ENCODE peak calls at places on chromosomes 12 and 14, in ten cellular contexts. D is HS-5; W is Right ventricle myocardium superior; G is stomach; C is tibial artery; M is HuH-7.5; S is endothelial cell; I is HCT116; Y is CD8-positive, alpha-beta T cell; U is EL. H is an unnamed sample.

GRCh38 chr14:25111061-25111601 is 61.2 kb upstream of the STXBP6 start:
- DNase-seq in W (no peak), M (no peak), I (no peak), C (peak; percentile 42), S (no peak), U (peak; percentile 98), Y (no peak), D (peak; percentile 97), G (peak; percentile 49), H (no peak)

GRCh38 chr12:6840428-6841138 is at the start of gene GNB3:
- DNase-seq in I (no peak), D (no peak), W (no peak), S (no peak), Y (no peak), C (no peak), M (no peak), G (no peak), U (no peak), H (no peak)

GRCh38 chr12:57722716-57723629 is 15.6 kb downstream of the AGAP2 start:
- DNase-seq in C (no peak), S (no peak), I (no peak), G (no peak), U (no peak), W (no peak), Y (no peak), D (no peak), M (no peak), H (no peak)

GRCh38 chr14:35727764-35728163 is 81.3 kb downstream of the RALGAPA1 start:
- DNase-seq in G (no peak), W (no peak), C (no peak), M (no peak), Y (no peak), I (no peak), S (no peak), D (no peak), U (no peak), H (no peak)

GRCh38 chr12:3935078-3935477 is 61.9 kb upstream of the PARP11 start:
- DNase-seq in I (no peak), S (no peak), U (no peak), G (no peak), D (no peak), M (no peak), C (no peak), W (no peak), Y (no peak), H (no peak)

GRCh38 chr14:51087024-51087423 is 7.9 kb downstream of the TRIM9 start:
- DNase-seq in S (no peak), C (no peak), W (no peak), Y (no peak), U (peak; percentile 6), I (peak; percentile 72), M (peak; percentile 9), G (no peak), D (no peak), H (no peak)

GRCh38 chr12:3129301-3130052 is 52.3 kb downstream of the TSPAN9 start:
- DNase-seq in M (no peak), G (no peak), S (no peak), W (no peak), I (no peak), Y (no peak), C (no peak), D (peak; percentile 34), U (peak; percentile 77), H (no peak)

GRCh38 chr12:128450810-128451209 is 183.8 kb downstream of the TMEM132C start:
- DNase-seq in Y (no peak), G (no peak), S (no peak), M (no peak), C (no peak), W (no peak), U (no peak), I (no peak), D (no peak), H (no peak)

GRCh38 chr12:31897791-31898503 is 61.3 kb upstream of the RESF1 start:
- DNase-seq in S (no peak), M (no peak), G (peak; percentile 53), D (no peak), C (peak; percentile 34), U (peak; percentile 9), W (peak; percentile 62), Y (peak; percentile 36), I (peak; percentile 19), H (peak; percentile 31)

GRCh38 chr14:51658441-51659173 is 6.9 kb downstream of the FRMD6 start:
- DNase-seq in C (no peak), W (no peak), Y (no peak), I (no peak), G (no peak), S (no peak), M (no peak), D (no peak), U (no peak), H (no peak)

GRCh38 chr12:124743479-124744272 is 120.0 kb downstream of the SCARB1 start:
- DNase-seq in S (no peak), W (no peak), G (no peak), U (no peak), I (no peak), D (no peak), Y (no peak), M (no peak), C (no peak), H (no peak)

GRCh38 chr12:6084261-6084968 is 40.1 kb downstream of the VWF start:
- DNase-seq in W (no peak), S (no peak), G (no peak), Y (no peak), U (peak; percentile 76), D (no peak), C (peak; percentile 16), M (no peak), I (peak; percentile 60), H (no peak)

GRCh38 chr12:96502477-96502876 is 13.1 kb downstream of the CFAP54 start:
- DNase-seq in W (no peak), S (no peak), U (no peak), M (no peak), I (no peak), C (no peak), D (no peak), G (no peak), Y (no peak), H (no peak)

GRCh38 chr14:105095236-105095805 is 30.1 kb upstream of the GPR132 start:
- DNase-seq in I (no peak), S (no peak), Y (no peak), D (no peak), W (no peak), U (no peak), M (no peak), C (no peak), G (no peak), H (no peak)

GRCh38 chr14:29913550-29913949 is 14.1 kb downstream of the PRKD1 start:
- DNase-seq in U (no peak), S (no peak), D (no peak), Y (no peak), M (no peak), I (no peak), C (no peak), G (no peak), W (no peak), H (no peak)

GRCh38 chr12:104665296-104665695 is 208.5 kb downstream of the CHST11 start:
- DNase-seq in G (no peak), Y (no peak), U (no peak), D (no peak), M (no peak), C (no peak), I (no peak), S (no peak), W (no peak), H (no peak)

GRCh38 chr14:101947577-101947903 is 16.8 kb upstream of the DYNC1H1 start:
- DNase-seq in M (no peak), C (peak; percentile 46), G (no peak), I (no peak), S (no peak), Y (peak; percentile 64), D (no peak), U (no peak), W (no peak), H (no peak)

GRCh38 chr12:119803391-119803791 is 73.7 kb downstream of the CIT start:
- DNase-seq in C (peak; percentile 22), S (peak; percentile 36), W (peak; percentile 54), Y (no peak), I (no peak), M (no peak), D (no peak), U (no peak), G (no peak), H (no peak)

GRCh38 chr14:68124885-68125731 is 305.5 kb downstream of the RAD51B start:
- DNase-seq in G (no peak), S (no peak), D (peak; percentile 64), I (no peak), C (no peak), M (no peak), U (peak; percentile 82), W (no peak), Y (no peak), H (no peak)

GRCh38 chr12:3882896-3883564 is 9.8 kb upstream of the PARP11 start:
- DNase-seq in I (peak; percentile 4), D (no peak), M (no peak), U (peak; percentile 9), W (no peak), S (no peak), Y (no peak), C (no peak), G (no peak), H (peak; percentile 43)

GRCh38 chr12:117331691-117332090 is 29.7 kb downstream of the NOS1 start:
- DNase-seq in Y (no peak), D (no peak), W (no peak), U (no peak), G (no peak), S (no peak), C (no peak), I (no peak), M (no peak), H (no peak)

GRCh38 chr12:15180975-15181683 is 40.1 kb downstream of the RERG start:
- DNase-seq in I (no peak), M (no peak), S (no peak), W (peak; percentile 30), U (no peak), D (no peak), G (no peak), C (no peak), Y (no peak), H (no peak)

GRCh38 chr14:85619866-85620265 is 89.9 kb downstream of the FLRT2 start:
- DNase-seq in M (no peak), I (no peak), Y (no peak), D (no peak), G (no peak), C (no peak), U (no peak), S (no peak), W (no peak), H (no peak)

GRCh38 chr12:126518596-126519200 is 1453.5 kb downstream of the AACS start:
- DNase-seq in U (no peak), I (no peak), C (no peak), Y (no peak), M (no peak), S (no peak), W (no peak), G (no peak), D (peak; percentile 23), H (no peak)

GRCh38 chr14:56333361-56334279 is 215.4 kb downstream of the PELI2 start:
- DNase-seq in M (no peak), Y (no peak), C (no peak), I (no peak), U (peak; percentile 73), G (no peak), S (no peak), D (no peak), W (no peak), H (no peak)